ENCODE peak calls at places on chromosomes 13 and 19, in nine cellular contexts. One of them, this sample, is unnamed.

GRCh38 chr19:51702754-51703654 is 9.9 kb downstream of the SPACA6 start:
- DNase-seq in heart left ventricle: no peak
- DNase-seq in astrocyte: no peak
- DNase-seq in aorta: peak; percentile 64
- DNase-seq in fibroblast of the aortic adventitia: no peak
- DNase-seq in HFFc6: no peak
- DNase-seq in iPS DF 19.7: peak; percentile 82
- DNase-seq in GM04504: no peak
- DNase-seq in neuronal stem cell: no peak
- DNase-seq in this sample: no peak

GRCh38 chr19:33796164-33797100 is at the start of gene KCTD15:
- DNase-seq in fibroblast of the aortic adventitia: peak; percentile 39
- DNase-seq in astrocyte: peak; percentile 41
- DNase-seq in aorta: peak; percentile 64
- DNase-seq in neuronal stem cell: peak; percentile 61
- DNase-seq in HFFc6: no peak
- DNase-seq in iPS DF 19.7: no peak
- DNase-seq in heart left ventricle: peak; percentile 72
- DNase-seq in GM04504: no peak
- DNase-seq in this sample: no peak

GRCh38 chr19:3760871-3761361 is 576 bp downstream of the APBA3 start:
- DNase-seq in GM04504: no peak
- DNase-seq in fibroblast of the aortic adventitia: peak; percentile 19
- DNase-seq in astrocyte: no peak
- DNase-seq in neuronal stem cell: no peak
- DNase-seq in HFFc6: no peak
- DNase-seq in aorta: no peak
- DNase-seq in iPS DF 19.7: no peak
- DNase-seq in heart left ventricle: no peak
- DNase-seq in this sample: no peak

GRCh38 chr13:33349996-33350826 is 64.7 kb upstream of the STARD13 start:
- DNase-seq in GM04504: no peak
- DNase-seq in neuronal stem cell: peak; percentile 8
- DNase-seq in astrocyte: peak; percentile 22
- DNase-seq in iPS DF 19.7: no peak
- DNase-seq in aorta: peak; percentile 81
- DNase-seq in HFFc6: no peak
- DNase-seq in fibroblast of the aortic adventitia: peak; percentile 37
- DNase-seq in heart left ventricle: peak; percentile 84
- DNase-seq in this sample: no peak

GRCh38 chr19:21595185-21595584 is 89.8 kb downstream of the ZNF429 start:
- DNase-seq in aorta: no peak
- DNase-seq in GM04504: no peak
- DNase-seq in fibroblast of the aortic adventitia: no peak
- DNase-seq in astrocyte: no peak
- DNase-seq in neuronal stem cell: no peak
- DNase-seq in heart left ventricle: no peak
- DNase-seq in iPS DF 19.7: no peak
- DNase-seq in HFFc6: no peak
- DNase-seq in this sample: no peak

GRCh38 chr13:105446197-105446596 is 1089.3 kb downstream of the EFNB2 start:
- DNase-seq in GM04504: no peak
- DNase-seq in astrocyte: no peak
- DNase-seq in iPS DF 19.7: no peak
- DNase-seq in heart left ventricle: no peak
- DNase-seq in fibroblast of the aortic adventitia: peak; percentile 2
- DNase-seq in neuronal stem cell: no peak
- DNase-seq in HFFc6: no peak
- DNase-seq in aorta: no peak
- DNase-seq in this sample: no peak

GRCh38 chr19:37997911-37998344 is 90.9 kb downstream of the SIPA1L3 start:
- DNase-seq in heart left ventricle: no peak
- DNase-seq in iPS DF 19.7: no peak
- DNase-seq in neuronal stem cell: no peak
- DNase-seq in HFFc6: peak; percentile 96
- DNase-seq in astrocyte: peak; percentile 97
- DNase-seq in fibroblast of the aortic adventitia: peak; percentile 98
- DNase-seq in aorta: peak; percentile 52
- DNase-seq in GM04504: peak; percentile 88
- DNase-seq in this sample: peak; percentile 75

GRCh38 chr13:111845621-111846351 is 221.2 kb upstream of the SOX1 start:
- DNase-seq in astrocyte: no peak
- DNase-seq in fibroblast of the aortic adventitia: no peak
- DNase-seq in neuronal stem cell: no peak
- DNase-seq in HFFc6: no peak
- DNase-seq in GM04504: no peak
- DNase-seq in iPS DF 19.7: peak; percentile 75
- DNase-seq in aorta: no peak
- DNase-seq in heart left ventricle: no peak
- DNase-seq in this sample: no peak

GRCh38 chr13:32669030-32669646 is 82.9 kb downstream of the PDS5B start:
- DNase-seq in iPS DF 19.7: no peak
- DNase-seq in neuronal stem cell: peak; percentile 12
- DNase-seq in heart left ventricle: no peak
- DNase-seq in GM04504: no peak
- DNase-seq in fibroblast of the aortic adventitia: peak; percentile 77
- DNase-seq in aorta: no peak
- DNase-seq in HFFc6: peak; percentile 33
- DNase-seq in astrocyte: peak; percentile 42
- DNase-seq in this sample: peak; percentile 56

GRCh38 chr13:24625870-24626419 is 54.3 kb upstream of the ATP12A start:
- DNase-seq in astrocyte: no peak
- DNase-seq in neuronal stem cell: no peak
- DNase-seq in fibroblast of the aortic adventitia: no peak
- DNase-seq in aorta: no peak
- DNase-seq in GM04504: no peak
- DNase-seq in heart left ventricle: no peak
- DNase-seq in HFFc6: no peak
- DNase-seq in iPS DF 19.7: no peak
- DNase-seq in this sample: no peak

GRCh38 chr19:47229674-47230121 is 1.3 kb downstream of the BBC3 start:
- DNase-seq in aorta: no peak
- DNase-seq in HFFc6: peak; percentile 14
- DNase-seq in heart left ventricle: no peak
- DNase-seq in neuronal stem cell: no peak
- DNase-seq in fibroblast of the aortic adventitia: peak; percentile 35
- DNase-seq in astrocyte: peak; percentile 44
- DNase-seq in iPS DF 19.7: no peak
- DNase-seq in GM04504: no peak
- DNase-seq in this sample: no peak

GRCh38 chr13:113216165-113217056 is 7.0 kb downstream of the CUL4A start:
- DNase-seq in HFFc6: peak; percentile 84
- DNase-seq in aorta: no peak
- DNase-seq in astrocyte: peak; percentile 78
- DNase-seq in heart left ventricle: peak; percentile 30
- DNase-seq in iPS DF 19.7: no peak
- DNase-seq in fibroblast of the aortic adventitia: peak; percentile 73
- DNase-seq in neuronal stem cell: peak; percentile 40
- DNase-seq in GM04504: peak; percentile 50
- DNase-seq in this sample: no peak

GRCh38 chr19:48498922-48499321 is 12.7 kb downstream of the LMTK3 start:
- DNase-seq in iPS DF 19.7: no peak
- DNase-seq in fibroblast of the aortic adventitia: no peak
- DNase-seq in aorta: no peak
- DNase-seq in GM04504: no peak
- DNase-seq in HFFc6: no peak
- DNase-seq in heart left ventricle: no peak
- DNase-seq in astrocyte: no peak
- DNase-seq in neuronal stem cell: no peak
- DNase-seq in this sample: no peak

GRCh38 chr13:113489171-113489548 is 1.4 kb downstream of the DCUN1D2 start:
- DNase-seq in HFFc6: no peak
- DNase-seq in neuronal stem cell: peak; percentile 17
- DNase-seq in GM04504: no peak
- DNase-seq in aorta: no peak
- DNase-seq in iPS DF 19.7: no peak
- DNase-seq in heart left ventricle: no peak
- DNase-seq in astrocyte: no peak
- DNase-seq in fibroblast of the aortic adventitia: no peak
- DNase-seq in this sample: no peak

GRCh38 chr19:55702131-55702627 is 27.2 kb downstream of the EPN1 start:
- DNase-seq in aorta: no peak
- DNase-seq in astrocyte: no peak
- DNase-seq in fibroblast of the aortic adventitia: peak; percentile 4
- DNase-seq in neuronal stem cell: no peak
- DNase-seq in HFFc6: no peak
- DNase-seq in GM04504: no peak
- DNase-seq in iPS DF 19.7: no peak
- DNase-seq in heart left ventricle: no peak
- DNase-seq in this sample: no peak

GRCh38 chr19:45601524-45602522 is at the start of gene GPR4:
- DNase-seq in GM04504: no peak
- DNase-seq in astrocyte: no peak
- DNase-seq in aorta: no peak
- DNase-seq in neuronal stem cell: no peak
- DNase-seq in iPS DF 19.7: no peak
- DNase-seq in fibroblast of the aortic adventitia: no peak
- DNase-seq in HFFc6: no peak
- DNase-seq in heart left ventricle: peak; percentile 68
- DNase-seq in this sample: no peak